ENCODE peak calls at places on chromosomes 5 and 9, in seven cellular contexts. B is Panc1; M is uterus; D is PC-3; F is CD4-positive, alpha-beta T cell; K is mesendoderm; A is CD8-positive, alpha-beta T cell. R is an unnamed sample.

GRCh38 chr9:21789541-21790037 is 12.8 kb upstream of the MTAP start:
- DNase-seq in A (peak; percentile 67), F (no peak), M (peak; percentile 29), K (peak; percentile 88), D (peak; percentile 88), B (peak; percentile 75), R (peak; percentile 55)

GRCh38 chr9:127813739-127814226 is 11.1 kb downstream of the FPGS start:
- DNase-seq in A (no peak), D (no peak), B (no peak), K (no peak), F (no peak), M (no peak), R (no peak)

GRCh38 chr9:24351258-24351657 is 194.4 kb downstream of the IZUMO3 start:
- DNase-seq in D (no peak), A (no peak), B (no peak), F (no peak), K (no peak), M (no peak), R (no peak)

GRCh38 chr9:108836319-108836718 is 19.5 kb downstream of the ACTL7B start:
- DNase-seq in A (no peak), B (no peak), M (no peak), K (no peak), D (no peak), F (no peak), R (peak; percentile 51)

GRCh38 chr9:2299156-2299842 is 284.2 kb downstream of the SMARCA2 start:
- DNase-seq in F (no peak), A (no peak), B (no peak), M (no peak), D (peak; percentile 10), K (no peak), R (no peak)

GRCh38 chr5:180327166-180327565 is 26.0 kb downstream of the GFPT2 start:
- DNase-seq in M (no peak), B (no peak), A (no peak), F (no peak), D (no peak), K (no peak), R (no peak)

GRCh38 chr9:105331755-105332154 is 87.3 kb downstream of the SLC44A1 start:
- DNase-seq in B (no peak), A (no peak), M (no peak), F (no peak), D (no peak), K (no peak), R (no peak)

GRCh38 chr5:135715267-135716050 is 119.0 kb upstream of the SLC25A48 start:
- DNase-seq in M (no peak), F (no peak), K (peak; percentile 83), A (no peak), D (no peak), B (no peak), R (no peak)

GRCh38 chr9:32128546-32128945 is 255.9 kb upstream of the ACO1 start:
- DNase-seq in B (no peak), F (no peak), D (no peak), A (no peak), M (no peak), K (peak; percentile 32), R (no peak)

GRCh38 chr9:34252670-34253459 is 74.0 kb downstream of the UBAP1 start:
- DNase-seq in A (peak; percentile 79), D (peak; percentile 68), K (peak; percentile 75), B (peak; percentile 46), F (peak; percentile 54), M (peak; percentile 72), R (peak; percentile 65)

GRCh38 chr9:128001411-128002298 is 20.9 kb upstream of the EEIG1 start:
- DNase-seq in B (no peak), K (peak; percentile 95), F (no peak), M (peak; percentile 51), A (no peak), D (peak; percentile 83), R (peak; percentile 80)

GRCh38 chr5:34663771-34664496 is 7.8 kb downstream of the RAI14 start:
- DNase-seq in K (no peak), M (no peak), F (no peak), A (no peak), D (no peak), B (no peak), R (no peak)

GRCh38 chr5:64930672-64931318 is 162.1 kb downstream of the CWC27 start:
- DNase-seq in K (no peak), A (no peak), D (no peak), F (no peak), B (no peak), M (no peak), R (no peak)

GRCh38 chr5:79521156-79521555 is 7.2 kb upstream of the HOMER1 start:
- DNase-seq in A (no peak), B (no peak), D (no peak), F (no peak), K (no peak), M (no peak), R (no peak)

GRCh38 chr5:132870801-132871200 is 2.7 kb upstream of the LEAP2 start:
- DNase-seq in K (no peak), F (no peak), A (no peak), D (no peak), B (no peak), M (no peak), R (no peak)

GRCh38 chr5:132872788-132873118 is 715 bp upstream of the LEAP2 start:
- DNase-seq in F (no peak), A (no peak), B (no peak), D (no peak), K (no peak), M (no peak), R (no peak)

GRCh38 chr5:132873119-132873929 is at the start of gene LEAP2:
- DNase-seq in F (no peak), M (no peak), D (no peak), A (no peak), B (no peak), K (no peak), R (no peak)

GRCh38 chr5:132871459-132871858 is 2.0 kb upstream of the LEAP2 start:
- DNase-seq in K (no peak), F (no peak), A (no peak), D (no peak), M (no peak), B (no peak), R (no peak)

DNA sequence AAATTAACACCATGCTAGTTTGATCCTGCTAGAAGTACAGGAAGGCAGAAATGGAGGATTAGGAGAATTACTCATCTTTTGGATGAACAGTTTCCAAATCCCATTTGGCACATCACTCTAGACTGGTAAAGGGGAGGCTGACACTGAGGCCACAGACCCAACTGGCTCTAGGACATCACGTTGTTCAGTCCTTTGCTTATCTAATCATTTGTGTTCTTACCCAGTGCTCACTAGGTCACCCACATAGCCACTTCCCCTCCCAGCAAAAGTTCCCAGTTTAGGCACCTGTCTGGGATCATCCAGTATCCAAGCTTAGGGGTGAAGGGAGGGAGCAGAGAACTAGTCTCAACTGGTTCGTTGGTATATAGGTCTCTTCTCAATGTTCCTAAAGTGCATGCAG is 1.6 kb upstream of the LEAP2 start:
- DNase-seq in B (no peak), F (no peak), K (no peak), M (no peak), A (no peak), D (no peak), R (no peak)
- H3K27ac ChIP-seq in B (no peak overlapping the region), F (no peak overlapping the region), K (no peak overlapping the region), M (no peak overlapping the region), A (no peak overlapping the region), D (no peak overlapping the region), R (no peak overlapping the region)

DNA sequence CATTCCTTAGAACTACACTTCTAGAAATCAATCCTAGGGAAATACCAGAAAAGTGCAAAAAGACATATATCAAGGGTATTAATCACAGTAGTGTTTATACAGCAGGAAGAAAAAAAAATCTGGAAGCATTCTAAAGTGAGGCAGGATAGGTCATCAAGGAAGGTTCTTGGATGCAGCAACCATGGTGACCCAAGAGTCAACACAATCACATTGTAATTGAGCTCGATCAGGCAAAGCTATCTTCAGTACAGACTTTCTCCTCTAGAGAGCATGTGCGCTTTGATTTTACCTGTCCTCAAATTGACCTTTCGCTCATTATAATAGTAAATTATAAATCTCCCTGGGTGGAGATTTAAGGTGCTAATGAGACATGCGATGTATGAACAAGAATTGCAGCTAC is 297.8 kb downstream of the ATPSCKMT start:
- DNase-seq in B (no peak), D (no peak), K (peak; percentile 64), F (no peak), M (no peak), A (no peak), R (no peak)
- H3K27ac ChIP-seq in B (no peak overlapping the region), D (no peak overlapping the region), K (no peak overlapping the region), F (no peak overlapping the region), M (no peak overlapping the region), A (no peak overlapping the region), R (no peak overlapping the region)

GRCh38 chr5:1123418-1124147 is 11.7 kb upstream of the SLC12A7 start:
- DNase-seq in M (no peak), A (no peak), K (no peak), F (no peak), B (no peak), D (no peak), R (no peak)
- H3K27ac ChIP-seq in M (peak overlapping the region; percentile 36), A (no peak overlapping the region), K (no peak overlapping the region), F (no peak overlapping the region), B (no peak overlapping the region), D (no peak overlapping the region), R (no peak overlapping the region)

DNA sequence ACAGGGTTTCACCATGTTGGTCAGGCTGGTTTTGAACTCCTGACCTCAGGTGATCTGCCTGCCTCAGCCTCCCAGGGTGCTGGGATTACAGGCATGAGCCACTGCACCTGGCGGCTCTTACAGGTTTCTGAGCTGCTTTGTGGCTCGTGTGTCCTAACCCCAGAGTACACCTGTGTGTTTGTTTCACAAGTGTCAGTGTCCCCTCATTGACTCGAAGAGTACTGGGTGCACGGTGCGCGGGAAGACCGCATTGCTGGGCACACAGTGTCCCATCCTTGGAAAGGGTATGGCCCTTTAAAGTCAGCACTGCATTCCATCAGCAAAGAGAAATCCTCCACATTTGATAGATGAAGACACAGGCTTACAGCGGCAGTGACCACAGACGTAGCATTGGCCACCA is 23.8 kb downstream of the NDST1 start:
- DNase-seq in D (no peak), A (no peak), M (no peak), K (no peak), F (no peak), B (no peak), R (no peak)
- H3K27ac ChIP-seq in D (no peak overlapping the region), A (no peak overlapping the region), M (no peak overlapping the region), K (no peak overlapping the region), F (no peak overlapping the region), B (no peak overlapping the region), R (no peak overlapping the region)